ENCODE peak calls at places on chromosomes 11 and 22, in six cellular contexts. C, H, V, F, D and S are unnamed samples.

GRCh38 chr11:31702966-31703365 is 108.2 kb downstream of the PAX6 start:
- DNase-seq in V (no peak), F (peak; percentile 20), D (peak; percentile 5), C (peak; percentile 58), H (no peak), S (no peak)

GRCh38 chr11:116928102-116928777 is 90.8 kb upstream of the APOA1 start:
- DNase-seq in V (no peak), C (no peak), D (no peak), F (no peak), H (peak; percentile 39), S (no peak)

GRCh38 chr11:123560001-123560400 is 94.4 kb downstream of the SCN3B start:
- DNase-seq in C (peak; percentile 78), H (peak; percentile 90), V (peak; percentile 60), F (no peak), D (no peak), S (peak; percentile 77)

GRCh38 chr11:58561394-58562102 is 14.1 kb downstream of the LPXN start:
- DNase-seq in F (no peak), H (no peak), V (no peak), C (no peak), D (no peak), S (no peak)

GRCh38 chr11:110289472-110289871 is 6.9 kb downstream of the RDX start:
- DNase-seq in F (no peak), H (no peak), C (no peak), V (no peak), D (no peak), S (no peak)

GRCh38 chr22:27597703-27598444 is 203.7 kb downstream of the MN1 start:
- DNase-seq in D (peak; percentile 8), C (no peak), V (no peak), H (no peak), F (no peak), S (peak; percentile 41)

GRCh38 chr11:102225689-102226562 is 91.4 kb upstream of the BIRC3 start:
- DNase-seq in C (peak; percentile 97), V (no peak), D (no peak), F (no peak), H (peak; percentile 73), S (no peak)

GRCh38 chr11:62546937-62547625 is 475 bp upstream of the AHNAK start:
- DNase-seq in C (peak; percentile 82), F (no peak), H (peak; percentile 74), V (peak; percentile 42), D (no peak), S (peak; percentile 51)

GRCh38 chr11:117585631-117586030 is 211.4 kb downstream of the DSCAML1 start:
- DNase-seq in D (no peak), H (no peak), C (no peak), F (no peak), V (no peak), S (no peak)